ENCODE peak calls at places on chromosome 10, in four cellular contexts. F is GF-D8, J is thoracic aorta, Y is ovary. Z is an unnamed sample.

GRCh38 chr10:99233000-99233679 is 2.5 kb downstream of the HPSE2 start:
- DNase-seq in F (no peak), J (no peak), Y (no peak), Z (no peak)

GRCh38 chr10:10680496-10680895 is 337.2 kb upstream of the CELF2 start:
- DNase-seq in F (no peak), J (no peak), Y (no peak), Z (no peak)

GRCh38 chr10:73590881-73591577 is at the start of gene USP54:
- DNase-seq in F (peak; percentile 56), J (no peak), Y (no peak), Z (peak; percentile 75)

GRCh38 chr10:27744478-27745379 is 890 bp downstream of the MKX start:
- DNase-seq in F (no peak), J (no peak), Y (peak; percentile 80), Z (peak; percentile 20)

GRCh38 chr10:75062900-75063299 is 48.6 kb upstream of the SAMD8 start:
- DNase-seq in F (no peak), J (no peak), Y (no peak), Z (no peak)

GRCh38 chr10:65377687-65378086 is 1548.1 kb upstream of the LRRTM3 start:
- DNase-seq in F (no peak), J (no peak), Y (no peak), Z (no peak)

GRCh38 chr10:44831581-44831980 is 79.6 kb upstream of the TMEM72 start:
- DNase-seq in F (no peak), J (no peak), Y (no peak), Z (no peak)

GRCh38 chr10:72691470-72692056 is 380 bp upstream of the MCU start:
- DNase-seq in F (no peak), J (no peak), Y (no peak), Z (no peak)

GRCh38 chr10:36675458-36675880 is 449.9 kb upstream of the ANKRD30A start:
- DNase-seq in F (no peak), J (no peak), Y (no peak), Z (no peak)

GRCh38 chr10:13658864-13659685 is 72.3 kb downstream of the PRPF18 start:
- DNase-seq in F (peak; percentile 54), J (no peak), Y (peak; percentile 45), Z (no peak)

GRCh38 chr10:96130326-96130758 is 245 bp downstream of the ZNF518A start:
- DNase-seq in F (peak; percentile 78), J (peak; percentile 4), Y (peak; percentile 74), Z (peak; percentile 83)

GRCh38 chr10:102918817-102919236 is 733 bp downstream of the CNNM2 start:
- DNase-seq in F (no peak), J (no peak), Y (no peak), Z (no peak)

GRCh38 chr10:124105594-124105993 is 12.2 kb upstream of the CHST15 start:
- DNase-seq in F (no peak), J (no peak), Y (no peak), Z (no peak)

GRCh38 chr10:122780391-122780790 is 65.3 kb downstream of the CUZD1 start:
- DNase-seq in F (no peak), J (no peak), Y (no peak), Z (no peak)

GRCh38 chr10:73537288-73537687 is 41.5 kb upstream of the PPP3CB start:
- DNase-seq in F (peak; percentile 75), J (no peak), Y (no peak), Z (no peak)

GRCh38 chr10:19817251-19818046 is 1.2 kb downstream of the PLXDC2 start:
- DNase-seq in F (no peak), J (no peak), Y (peak; percentile 46), Z (no peak)

GRCh38 chr10:31697271-31698168 is 231.1 kb downstream of the ARHGAP12 start:
- DNase-seq in F (no peak), J (peak; percentile 85), Y (peak; percentile 73), Z (no peak)

GRCh38 chr10:24552346-24553016 is 171.2 kb downstream of the ARHGAP21 start:
- DNase-seq in F (no peak), J (no peak), Y (peak; percentile 44), Z (peak; percentile 75)

GRCh38 chr10:360653-361052 is 225.4 kb downstream of the ZMYND11 start:
- DNase-seq in F (no peak), J (no peak), Y (no peak), Z (no peak)

GRCh38 chr10:36110097-36110496 is 468.0 kb upstream of the FZD8 start:
- DNase-seq in F (no peak), J (no peak), Y (no peak), Z (no peak)

GRCh38 chr10:35460852-35461460 is 124.6 kb downstream of the CCNY start:
- DNase-seq in F (no peak), J (no peak), Y (no peak), Z (no peak)

GRCh38 chr10:22427101-22427500 is 81.8 kb downstream of the SPAG6 start:
- DNase-seq in F (no peak), J (no peak), Y (no peak), Z (no peak)

Z was measured in LoVo.